ENCODE peak calls at places on chromosomes 13 and 19, in five cellular contexts. One of them, this sample, is unnamed. For H3K36me3, the result is how much of the 10 kb centered on the place peaks cover.

GRCh38 chr13:43319617-43320444 is 296.4 kb downstream of the DNAJC15 start:
- DNase-seq in HCT116: no peak
- DNase-seq in H1: peak
- DNase-seq in SK-N-SH: no peak
- DNase-seq in HepG2: peak
- DNase-seq in this sample: no peak

GRCh38 chr13:113789167-113789566 is 30.1 kb downstream of the TMEM255B start:
- DNase-seq in HCT116: no peak
- DNase-seq in H1: no peak
- DNase-seq in SK-N-SH: no peak
- DNase-seq in HepG2: no peak
- DNase-seq in this sample: no peak

GRCh38 chr13:105878119-105878518 is 657.3 kb downstream of the EFNB2 start:
- DNase-seq in HCT116: no peak
- DNase-seq in H1: no peak
- DNase-seq in SK-N-SH: no peak
- DNase-seq in HepG2: no peak
- DNase-seq in this sample: no peak

GRCh38 chr13:43127827-43128226 is 104.4 kb downstream of the DNAJC15 start:
- DNase-seq in HCT116: no peak
- DNase-seq in H1: no peak
- DNase-seq in SK-N-SH: no peak
- DNase-seq in HepG2: no peak
- DNase-seq in this sample: no peak

GRCh38 chr19:57406516-57407123 is 4.3 kb upstream of the ZNF17 start:
- DNase-seq in HCT116: peak
- DNase-seq in H1: peak
- DNase-seq in SK-N-SH: peak
- DNase-seq in HepG2: peak
- DNase-seq in this sample: peak

GRCh38 chr19:35141627-35142401 is 1.2 kb upstream of the FXYD7 start:
- DNase-seq in HCT116: no peak
- DNase-seq in H1: no peak
- DNase-seq in SK-N-SH: no peak
- DNase-seq in HepG2: no peak
- DNase-seq in this sample: no peak

GRCh38 chr19:55753401-55753800 is 5.5 kb upstream of the RFPL4A start:
- DNase-seq in HCT116: no peak
- DNase-seq in H1: no peak
- DNase-seq in SK-N-SH: no peak
- DNase-seq in HepG2: no peak
- DNase-seq in this sample: no peak

GRCh38 chr13:81686877-81687276 is 1346.0 kb upstream of the SPRY2 start:
- DNase-seq in HCT116: no peak
- DNase-seq in H1: no peak
- DNase-seq in SK-N-SH: peak
- DNase-seq in HepG2: no peak
- DNase-seq in this sample: no peak

GRCh38 chr13:94384217-94384905 is 95.1 kb downstream of the DCT start:
- DNase-seq in HCT116: no peak
- DNase-seq in H1: no peak
- DNase-seq in SK-N-SH: no peak
- DNase-seq in HepG2: no peak
- DNase-seq in this sample: no peak

GRCh38 chr13:113405481-113406300 is 41.8 kb upstream of the GRTP1 start:
- DNase-seq in HCT116: no peak
- DNase-seq in H1: no peak
- DNase-seq in SK-N-SH: no peak
- DNase-seq in HepG2: no peak
- DNase-seq in this sample: no peak

GRCh38 chr13:108963276-108963810 is 333.9 kb downstream of the MYO16 start:
- DNase-seq in HCT116: no peak
- DNase-seq in H1: no peak
- DNase-seq in SK-N-SH: no peak
- DNase-seq in HepG2: no peak
- DNase-seq in this sample: no peak

GRCh38 chr19:2059422-2060201 is 8.6 kb upstream of the MKNK2 start:
- DNase-seq in HCT116: peak
- DNase-seq in H1: no peak
- DNase-seq in SK-N-SH: peak
- DNase-seq in HepG2: peak
- DNase-seq in this sample: no peak

GRCh38 chr19:4009990-4010807 is 2.7 kb downstream of the PIAS4 start:
- DNase-seq in HCT116: no peak
- DNase-seq in H1: no peak
- DNase-seq in SK-N-SH: peak
- DNase-seq in HepG2: no peak
- DNase-seq in this sample: no peak

GRCh38 chr13:97289514-97290298 is 67.6 kb downstream of the MBNL2 start:
- DNase-seq in HCT116: no peak
- DNase-seq in H1: no peak
- DNase-seq in SK-N-SH: no peak
- DNase-seq in HepG2: no peak
- DNase-seq in this sample: no peak

GRCh38 chr19:28968721-28969120 is 244.2 kb downstream of the UQCRFS1 start:
- DNase-seq in HCT116: no peak
- DNase-seq in H1: no peak
- DNase-seq in SK-N-SH: no peak
- DNase-seq in HepG2: no peak
- DNase-seq in this sample: no peak

GRCh38 chr13:113491418-113491883 is 940 bp upstream of the DCUN1D2 start:
- DNase-seq in HCT116: no peak
- DNase-seq in H1: no peak
- DNase-seq in SK-N-SH: peak
- DNase-seq in HepG2: no peak
- DNase-seq in this sample: no peak

GRCh38 chr19:42246869-42247630 is 4.6 kb upstream of the GSK3A start:
- DNase-seq in HCT116: no peak
- DNase-seq in H1: no peak
- DNase-seq in SK-N-SH: no peak
- DNase-seq in HepG2: no peak
- DNase-seq in this sample: no peak

GRCh38 chr13:99505814-99506269 is 4.6 kb downstream of the TM9SF2 start:
- DNase-seq in HCT116: no peak
- DNase-seq in H1: no peak
- DNase-seq in SK-N-SH: peak
- DNase-seq in HepG2: no peak
- DNase-seq in this sample: no peak

GRCh38 chr13:40170982-40171381 is 495.5 kb downstream of the FOXO1 start:
- DNase-seq in HCT116: peak
- DNase-seq in H1: no peak
- DNase-seq in SK-N-SH: no peak
- DNase-seq in HepG2: no peak
- DNase-seq in this sample: no peak

GRCh38 chr19:49792829-49793560 is 20.1 kb downstream of the FUZ start:
- DNase-seq in HCT116: no peak
- DNase-seq in H1: no peak
- DNase-seq in SK-N-SH: no peak
- DNase-seq in HepG2: no peak
- DNase-seq in this sample: no peak

GRCh38 chr19:18173054-18173571 is 500 bp upstream of the IFI30 start:
- DNase-seq in HCT116: no peak
- DNase-seq in H1: no peak
- DNase-seq in SK-N-SH: no peak
- DNase-seq in HepG2: no peak
- DNase-seq in this sample: no peak

GRCh38 chr19:3184847-3185481 is 766 bp upstream of the NCLN start:
- DNase-seq in HCT116: no peak
- DNase-seq in H1: no peak
- DNase-seq in SK-N-SH: peak
- DNase-seq in HepG2: no peak
- DNase-seq in this sample: no peak

GRCh38 chr19:18433735-18434398 is 4.1 kb downstream of the ISYNA1 start:
- DNase-seq in HCT116: no peak
- DNase-seq in H1: no peak
- DNase-seq in SK-N-SH: peak
- DNase-seq in HepG2: no peak
- DNase-seq in this sample: no peak

GRCh38 chr13:21015284-21015683 is 46.1 kb downstream of the LATS2 start:
- DNase-seq in HCT116: no peak
- DNase-seq in H1: no peak
- DNase-seq in SK-N-SH: no peak
- DNase-seq in HepG2: no peak
- DNase-seq in this sample: no peak

GRCh38 chr13:46334008-46334407 is 53.0 kb downstream of the RUBCNL start:
- DNase-seq in HCT116: no peak
- DNase-seq in H1: no peak
- DNase-seq in SK-N-SH: no peak
- DNase-seq in HepG2: no peak
- DNase-seq in this sample: no peak

GRCh38 chr13:46516624-46517318 is 36.2 kb upstream of the LRCH1 start:
- DNase-seq in HCT116: no peak
- DNase-seq in H1: no peak
- DNase-seq in SK-N-SH: no peak
- DNase-seq in HepG2: no peak
- DNase-seq in this sample: no peak

GRCh38 chr13:40341086-40341471 is 325.4 kb downstream of the FOXO1 start:
- DNase-seq in HCT116: no peak
- DNase-seq in H1: no peak
- DNase-seq in SK-N-SH: no peak
- DNase-seq in HepG2: no peak
- DNase-seq in this sample: no peak

GRCh38 chr19:2048959-2049740 is 1.9 kb downstream of the MKNK2 start:
- DNase-seq in HCT116: no peak
- DNase-seq in H1: no peak
- DNase-seq in SK-N-SH: no peak
- DNase-seq in HepG2: no peak
- DNase-seq in this sample: no peak

GRCh38 chr13:35720690-35721554 is 244.4 kb upstream of the MAB21L1 start:
- DNase-seq in HCT116: peak
- DNase-seq in H1: peak
- DNase-seq in SK-N-SH: peak
- DNase-seq in HepG2: peak
- DNase-seq in this sample: peak

GRCh38 chr13:71591380-71591779 is 275.6 kb downstream of the DACH1 start:
- DNase-seq in HCT116: no peak
- DNase-seq in H1: no peak
- DNase-seq in SK-N-SH: no peak
- DNase-seq in HepG2: no peak
- DNase-seq in this sample: no peak

GRCh38 chr13:37109080-37109678 is 3.7 kb upstream of the CSNK1A1L start:
- DNase-seq in HCT116: no peak
- DNase-seq in H1: no peak
- DNase-seq in SK-N-SH: peak
- DNase-seq in HepG2: peak
- DNase-seq in this sample: no peak

GRCh38 chr19:16330811-16331690 is 6.4 kb downstream of the KLF2 start:
- DNase-seq in HCT116: no peak
- DNase-seq in H1: no peak
- DNase-seq in SK-N-SH: no peak
- DNase-seq in HepG2: no peak
- DNase-seq in this sample: no peak
- TF ChIP-seq YY1 in HCT116: no peak
- TF ChIP-seq YY1 in H1: no peak
- TF ChIP-seq YY1 in SK-N-SH: no peak
- TF ChIP-seq YY1 in HepG2: no peak
- TF ChIP-seq YY1 in this sample: no peak

GRCh38 chr13:32041429-32041828 is 9.9 kb downstream of the FRY start:
- DNase-seq in HCT116: no peak
- DNase-seq in H1: no peak
- DNase-seq in SK-N-SH: no peak
- DNase-seq in HepG2: no peak
- DNase-seq in this sample: no peak

GRCh38 chr13:32040689-32041088 is 9.1 kb downstream of the FRY start:
- DNase-seq in HCT116: no peak
- DNase-seq in H1: no peak
- DNase-seq in SK-N-SH: no peak
- DNase-seq in HepG2: no peak
- DNase-seq in this sample: no peak

GRCh38 chr13:32045537-32045936 is 14.0 kb downstream of the FRY start:
- DNase-seq in HCT116: no peak
- DNase-seq in H1: no peak
- DNase-seq in SK-N-SH: no peak
- DNase-seq in HepG2: no peak
- DNase-seq in this sample: no peak

GRCh38 chr13:32040052-32040642 is 8.6 kb downstream of the FRY start:
- DNase-seq in HCT116: no peak
- DNase-seq in H1: no peak
- DNase-seq in SK-N-SH: no peak
- DNase-seq in HepG2: no peak
- DNase-seq in this sample: no peak

DNA sequence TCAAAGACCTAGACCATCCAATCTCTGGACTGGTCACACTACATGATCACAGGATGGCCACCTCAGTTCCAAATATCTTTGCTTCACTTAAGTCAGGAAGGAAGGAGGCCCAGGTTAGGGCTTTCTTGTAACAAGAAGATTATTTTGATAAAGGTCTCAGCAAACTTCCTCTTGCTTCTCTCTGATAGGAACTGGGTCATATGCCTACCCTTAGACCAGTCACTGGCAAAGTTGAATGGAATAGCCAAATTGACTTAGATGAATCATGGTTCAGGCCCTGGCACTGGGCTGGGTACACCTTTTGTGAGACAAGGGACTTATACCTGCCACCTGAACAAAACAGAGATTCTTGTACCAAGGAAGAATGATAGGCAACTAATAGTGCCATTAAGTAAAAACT is 11.0 kb downstream of the FRY start:
- DNase-seq in HCT116: no peak
- DNase-seq in H1: no peak
- DNase-seq in SK-N-SH: no peak
- DNase-seq in HepG2: no peak
- DNase-seq in this sample: no peak
- H3K36me3 ChIP-seq in HCT116: under half
- H3K36me3 ChIP-seq in H1: under half
- H3K36me3 ChIP-seq in SK-N-SH: under half
- H3K36me3 ChIP-seq in HepG2: under half
- H3K36me3 ChIP-seq in this sample: under half

DNA sequence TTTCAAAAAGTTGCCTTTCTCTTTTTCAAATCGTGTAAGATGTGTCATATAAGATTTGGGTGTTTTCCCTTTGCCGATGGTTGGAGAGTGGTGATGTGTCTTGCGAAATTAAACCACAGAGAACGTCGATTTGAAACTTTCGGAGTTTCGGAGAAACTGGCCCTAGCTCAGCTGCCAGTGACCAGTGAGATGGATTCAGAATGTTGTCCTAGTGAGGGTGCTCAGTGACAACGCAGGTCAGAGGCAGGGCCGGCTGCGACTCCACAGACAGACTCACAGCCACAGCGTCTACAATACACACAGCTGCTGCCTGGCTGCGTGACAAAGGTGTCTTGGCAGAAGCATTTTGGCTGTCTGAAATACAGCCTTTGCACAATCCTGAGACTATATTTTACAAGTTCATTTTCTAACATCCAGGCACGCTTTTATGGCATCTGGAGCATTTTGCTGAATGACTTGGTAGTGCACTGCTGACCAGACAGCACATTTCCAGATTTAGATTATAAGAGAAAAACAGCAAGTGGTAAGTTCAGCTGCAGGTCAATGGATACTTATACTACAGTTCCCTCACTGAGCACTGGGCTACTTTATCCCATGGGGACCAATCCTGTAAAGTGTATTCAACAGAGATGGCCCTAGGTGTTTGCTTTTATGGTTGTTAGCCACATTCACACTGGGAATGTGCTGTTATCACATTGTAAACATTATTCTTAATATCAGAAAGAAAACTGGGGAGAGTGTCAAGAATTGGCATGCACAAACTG is 207.5 kb downstream of the KCNRG start:
- DNase-seq in HCT116: no peak
- DNase-seq in H1: no peak
- DNase-seq in SK-N-SH: no peak
- DNase-seq in HepG2: no peak
- DNase-seq in this sample: no peak
- TF ChIP-seq YY1 in HCT116: no peak
- TF ChIP-seq YY1 in H1: no peak
- TF ChIP-seq YY1 in SK-N-SH: no peak
- TF ChIP-seq YY1 in HepG2: no peak
- TF ChIP-seq YY1 in this sample: no peak

GRCh38 chr13:19658192-19658591 is 24.7 kb downstream of the MPHOSPH8 start:
- DNase-seq in HCT116: no peak
- DNase-seq in H1: no peak
- DNase-seq in SK-N-SH: peak
- DNase-seq in HepG2: no peak
- DNase-seq in this sample: no peak
- H3K36me3 ChIP-seq in HCT116: under half
- H3K36me3 ChIP-seq in H1: under half
- H3K36me3 ChIP-seq in SK-N-SH: under half
- H3K36me3 ChIP-seq in HepG2: under half
- H3K36me3 ChIP-seq in this sample: under half